ENCODE peak calls at places on chromosomes 3 and 15, in five cellular contexts. D, W, C, B and A are unnamed samples.

GRCh38 chr3:49616491-49616941 is 57.6 kb upstream of the APEH start:
- DNase-seq in D (no peak), W (peak; percentile 56), C (no peak), B (no peak), A (no peak)

GRCh38 chr3:117927831-117928230 is 1106.8 kb downstream of the IGSF11 start:
- DNase-seq in D (no peak), W (peak; percentile 19), C (no peak), B (no peak), A (no peak)

GRCh38 chr3:5051772-5052171 is 70.3 kb upstream of the ARL8B start:
- DNase-seq in D (peak; percentile 40), W (no peak), C (no peak), B (no peak), A (peak; percentile 91)

GRCh38 chr3:174126990-174127758 is 729.6 kb downstream of the NLGN1 start:
- DNase-seq in D (no peak), W (peak; percentile 25), C (no peak), B (no peak), A (no peak)

GRCh38 chr15:57599299-57599810 is 7.7 kb downstream of the MYZAP start:
- DNase-seq in D (no peak), W (no peak), C (no peak), B (no peak), A (no peak)

GRCh38 chr3:71784914-71785593 is at the start of gene PROK2:
- DNase-seq in D (peak; percentile 2), W (no peak), C (no peak), B (no peak), A (no peak)

GRCh38 chr3:37700849-37701248 is 160.8 kb upstream of the CTDSPL start:
- DNase-seq in D (no peak), W (no peak), C (no peak), B (no peak), A (no peak)

GRCh38 chr3:71890356-71890931 is 105.5 kb upstream of the PROK2 start:
- DNase-seq in D (no peak), W (no peak), C (no peak), B (no peak), A (no peak)

GRCh38 chr3:186921578-186921977 is 8.7 kb upstream of the ST6GAL1 start:
- DNase-seq in D (no peak), W (no peak), C (no peak), B (no peak), A (no peak)

GRCh38 chr15:80375968-80376891 is 28.0 kb upstream of the ARNT2 start:
- DNase-seq in D (no peak), W (no peak), C (no peak), B (no peak), A (peak; percentile 44)

GRCh38 chr3:39183231-39184080 is 8.9 kb downstream of the XIRP1 start:
- DNase-seq in D (no peak), W (no peak), C (no peak), B (no peak), A (no peak)

GRCh38 chr3:128081846-128082245 is 29.6 kb downstream of the SEC61A1 start:
- DNase-seq in D (no peak), W (peak; percentile 78), C (no peak), B (no peak), A (no peak)

GRCh38 chr3:105580551-105580950 is 213.8 kb downstream of the ALCAM start:
- DNase-seq in D (no peak), W (no peak), C (no peak), B (no peak), A (no peak)

GRCh38 chr15:101357333-101357732 is 62.3 kb upstream of the SNRPA1 start:
- DNase-seq in D (no peak), W (no peak), C (no peak), B (no peak), A (no peak)

GRCh38 chr15:41354371-41354770 is 21.7 kb downstream of the NUSAP1 start:
- DNase-seq in D (no peak), W (no peak), C (no peak), B (no peak), A (no peak)

GRCh38 chr3:146594843-146595482 is 10.2 kb downstream of the PLSCR5 start:
- DNase-seq in D (no peak), W (peak; percentile 33), C (no peak), B (no peak), A (no peak)

GRCh38 chr3:30606301-30607031 is at the start of gene TGFBR2:
- DNase-seq in D (peak; percentile 96), W (peak; percentile 99), C (peak; percentile 91), B (peak; percentile 60), A (peak; percentile 90)

GRCh38 chr3:133437391-133438093 is 37.7 kb downstream of the BFSP2 start:
- DNase-seq in D (no peak), W (peak; percentile 13), C (no peak), B (no peak), A (no peak)

DNA sequence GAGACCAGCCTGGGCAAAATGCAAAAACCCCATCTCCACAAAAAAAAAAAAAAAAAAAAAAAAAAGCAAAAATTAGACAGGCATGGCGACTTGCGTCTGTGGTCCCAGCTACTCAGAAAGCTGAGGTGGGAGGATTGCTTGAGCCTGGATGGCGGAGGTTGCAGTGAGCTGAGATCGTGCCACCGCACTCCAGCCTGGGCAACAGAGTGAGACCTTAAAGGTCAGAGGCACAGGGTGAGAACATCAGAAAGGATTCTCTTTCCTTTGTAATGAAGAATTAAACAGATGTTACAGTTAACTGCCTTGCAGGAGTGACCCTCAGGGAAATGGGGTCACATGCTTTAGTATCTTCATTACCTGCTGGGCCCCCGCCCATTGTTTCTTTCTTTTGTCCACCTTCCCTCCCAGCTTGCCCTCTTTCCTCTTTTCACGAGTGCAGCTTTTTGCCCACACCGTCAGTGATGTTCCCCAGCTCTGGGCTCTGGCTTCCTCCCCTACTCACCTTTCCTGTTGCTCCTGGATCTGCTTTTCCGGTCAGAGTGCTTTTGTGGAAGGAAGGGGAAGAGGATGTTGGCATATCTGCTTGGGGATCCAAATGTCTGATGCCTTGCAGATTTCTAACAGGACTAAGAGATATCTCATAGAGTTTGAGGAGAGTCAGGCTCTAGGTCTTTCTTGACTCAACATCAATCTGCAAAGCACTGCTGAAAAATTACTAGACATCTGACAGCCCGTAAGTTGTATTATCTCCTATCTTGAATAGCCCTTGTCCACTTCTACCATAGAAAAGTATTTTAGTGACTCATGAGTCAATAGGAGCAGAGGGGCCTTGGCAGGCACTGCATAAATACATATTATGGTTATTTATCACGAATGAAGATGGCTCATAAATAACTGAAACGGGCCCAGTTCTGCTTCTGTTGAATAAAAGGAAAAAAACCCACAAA is 35.6 kb upstream of the NDUFB4 start:
- DNase-seq in D (peak; percentile 49), W (no peak), C (no peak), B (no peak), A (no peak)
- H3K27ac ChIP-seq in D (peak overlapping the region; percentile 95), W (no peak overlapping the region), C (peak overlapping the region; percentile 68), B (no peak overlapping the region), A (no peak overlapping the region)

DNA sequence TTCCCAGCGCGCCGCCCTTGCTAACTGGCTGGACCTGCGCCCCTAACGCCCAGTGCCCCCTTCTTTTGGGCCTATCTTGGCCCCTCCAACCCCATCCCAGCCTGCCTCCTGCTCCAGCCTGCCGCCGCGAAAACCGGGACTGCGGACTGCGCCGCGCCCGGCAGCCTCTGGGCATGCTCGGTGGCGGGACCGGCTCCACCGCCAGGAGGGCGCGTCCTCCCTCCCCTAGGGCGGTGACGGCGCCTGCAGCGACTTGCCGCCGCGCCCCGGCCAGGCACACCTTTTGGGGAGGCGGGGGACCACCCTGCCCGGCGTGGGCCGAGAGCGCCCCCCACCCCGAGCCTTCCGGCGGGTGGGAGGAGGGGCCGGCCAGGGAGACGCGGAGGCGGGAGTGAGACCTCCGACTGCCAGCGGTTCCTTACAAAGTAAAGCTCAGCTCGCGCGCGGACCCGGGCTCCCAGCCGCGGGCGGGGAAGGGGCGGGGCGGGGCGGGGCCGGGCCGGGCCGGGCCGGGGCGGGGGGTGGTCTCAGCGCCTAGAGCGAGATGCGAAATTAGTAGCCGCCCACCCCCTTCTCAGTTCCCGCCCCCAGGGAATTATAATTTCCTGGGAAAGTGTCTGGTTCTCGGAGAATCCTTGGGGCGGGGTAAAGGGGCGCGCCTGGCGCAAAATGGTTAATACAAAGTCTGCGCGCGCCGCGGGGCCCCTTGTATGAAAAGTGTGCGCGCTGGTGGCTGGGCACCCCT is 225.0 kb upstream of the IL12A start:
- DNase-seq in D (peak; percentile 28), W (peak; percentile 84), C (peak; percentile 29), B (peak; percentile 69), A (peak; percentile 16)
- TF ChIP-seq POLR2A in D (peak; percentile 32), W (peak; percentile 74), C (peak; percentile 53), B (peak; percentile 66), A (peak; percentile 45)

GRCh38 chr3:14121859-14122258 is 2.8 kb downstream of the CHCHD4 start:
- DNase-seq in D (no peak), W (no peak), C (no peak), B (no peak), A (no peak)
- H3K27ac ChIP-seq in D (no peak overlapping the region), W (no peak overlapping the region), C (no peak overlapping the region), B (no peak overlapping the region), A (no peak overlapping the region)

GRCh38 chr3:125200731-125201139 is 11.8 kb downstream of the SLC12A8 start:
- DNase-seq in D (no peak), W (no peak), C (no peak), B (no peak), A (no peak)
- TF ChIP-seq POLR2A in D (no peak), W (no peak), C (no peak), B (no peak), A (no peak)

GRCh38 chr3:141216975-141217374 is 14.7 kb upstream of the PXYLP1 start:
- DNase-seq in D (no peak), W (no peak), C (no peak), B (no peak), A (no peak)

GRCh38 chr3:141217389-141217788 is 14.2 kb upstream of the PXYLP1 start:
- DNase-seq in D (no peak), W (no peak), C (no peak), B (no peak), A (no peak)

GRCh38 chr3:141223673-141224166 is 7.9 kb upstream of the PXYLP1 start:
- DNase-seq in D (no peak), W (no peak), C (no peak), B (no peak), A (no peak)

GRCh38 chr3:141212555-141212954 is 19.1 kb upstream of the PXYLP1 start:
- DNase-seq in D (no peak), W (no peak), C (no peak), B (no peak), A (no peak)

GRCh38 chr3:141218204-141218603 is 13.4 kb upstream of the PXYLP1 start:
- DNase-seq in D (no peak), W (no peak), C (no peak), B (no peak), A (no peak)
- H3K27ac ChIP-seq in D (no peak overlapping the region), W (no peak overlapping the region), C (no peak overlapping the region), B (no peak overlapping the region), A (no peak overlapping the region)